ENCODE peak calls at places on chromosome 22, in six cellular contexts. P is sigmoid colon, S is K562, L is breast epithelium, I is A549, V is IMR-90. W is an unnamed sample. For H3K4me1, the result is how much of the 10 kb centered on the place peaks cover.

GRCh38 chr22:46795140-46795539 is 32.7 kb downstream of the TBC1D22A start:
- DNase-seq in P (peak), S (no peak), L (peak), I (no peak), V (no peak), W (no peak)

GRCh38 chr22:25845985-25846745 is 104.2 kb downstream of the MYO18B start:
- DNase-seq in P (no peak), S (no peak), L (no peak), I (no peak), V (no peak), W (no peak)

GRCh38 chr22:37343863-37344734 is 61.8 kb downstream of the CYTH4 start:
- DNase-seq in P (no peak), S (no peak), L (no peak), I (no peak), V (no peak), W (no peak)

GRCh38 chr22:19130959-19131684 is at the start of gene TSSK2:
- DNase-seq in P (no peak), S (no peak), L (no peak), I (no peak), V (no peak), W (no peak)

GRCh38 chr22:48141301-48141700 is 1378.9 kb downstream of the TBC1D22A start:
- DNase-seq in P (no peak), S (no peak), L (no peak), I (no peak), V (no peak), W (no peak)

GRCh38 chr22:27880778-27881394 is 38.2 kb downstream of the PITPNB start:
- DNase-seq in P (no peak), S (peak), L (no peak), I (peak), V (peak), W (peak)

GRCh38 chr22:43821606-43822425 is 9.7 kb upstream of the EFCAB6 start:
- DNase-seq in P (no peak), S (no peak), L (no peak), I (no peak), V (no peak), W (no peak)

GRCh38 chr22:22060200-22061084 is 77.9 kb upstream of the TOP3B start:
- DNase-seq in P (peak), S (peak), L (no peak), I (peak), V (peak), W (no peak)

GRCh38 chr22:47175151-47175760 is 412.8 kb downstream of the TBC1D22A start:
- DNase-seq in P (peak), S (no peak), L (peak), I (no peak), V (peak), W (no peak)

GRCh38 chr22:34001701-34002466 is 81.6 kb upstream of the LARGE1 start:
- DNase-seq in P (no peak), S (no peak), L (no peak), I (no peak), V (no peak), W (no peak)

GRCh38 chr22:50076646-50077624 is 8.3 kb downstream of the MLC1 start:
- DNase-seq in P (no peak), S (no peak), L (no peak), I (no peak), V (no peak), W (no peak)

GRCh38 chr22:50702821-50703725 is 30.4 kb downstream of the SHANK3 start:
- DNase-seq in P (peak), S (peak), L (no peak), I (no peak), V (no peak), W (no peak)

GRCh38 chr22:33332538-33332937 is 274.4 kb upstream of the SYN3 start:
- DNase-seq in P (no peak), S (no peak), L (no peak), I (no peak), V (no peak), W (no peak)

GRCh38 chr22:31346733-31347250 is 646 bp upstream of the PATZ1 start:
- DNase-seq in P (peak), S (peak), L (peak), I (peak), V (peak), W (peak)

GRCh38 chr22:18979957-18980356 is 43.9 kb upstream of the PRODH start:
- DNase-seq in P (no peak), S (no peak), L (no peak), I (no peak), V (no peak), W (no peak)

GRCh38 chr22:48474881-48475280 is 1352.8 kb downstream of the BRD1 start:
- DNase-seq in P (no peak), S (no peak), L (peak), I (no peak), V (no peak), W (no peak)

GRCh38 chr22:19782533-19782932 is 22.0 kb downstream of the TBX1 start:
- DNase-seq in P (no peak), S (no peak), L (no peak), I (no peak), V (no peak), W (no peak)

GRCh38 chr22:37565830-37566229 is 5.5 kb downstream of the CDC42EP1 start:
- DNase-seq in P (no peak), S (no peak), L (no peak), I (no peak), V (no peak), W (no peak)

GRCh38 chr22:27397948-27398330 is 403.6 kb downstream of the MN1 start:
- DNase-seq in P (peak), S (no peak), L (no peak), I (no peak), V (peak), W (no peak)

GRCh38 chr22:17057959-17058814 is 26.6 kb upstream of the IL17RA start:
- DNase-seq in P (peak), S (peak), L (peak), I (peak), V (peak), W (peak)

GRCh38 chr22:34489861-34490260 is 569.6 kb upstream of the LARGE1 start:
- DNase-seq in P (no peak), S (no peak), L (no peak), I (no peak), V (no peak), W (no peak)

GRCh38 chr22:47307326-47307725 is 544.9 kb downstream of the TBC1D22A start:
- DNase-seq in P (no peak), S (peak), L (no peak), I (peak), V (peak), W (no peak)

GRCh38 chr22:35430897-35431322 is 31.0 kb downstream of the MCM5 start:
- DNase-seq in P (peak), S (peak), L (peak), I (peak), V (peak), W (peak)

GRCh38 chr22:43994416-43994815 is 29.7 kb upstream of the PARVB start:
- DNase-seq in P (peak), S (no peak), L (no peak), I (no peak), V (no peak), W (no peak)

GRCh38 chr22:49687786-49688515 is 139.7 kb downstream of the BRD1 start:
- DNase-seq in P (peak), S (no peak), L (peak), I (no peak), V (no peak), W (no peak)

GRCh38 chr22:40258463-40259046 is 80.8 kb downstream of the TNRC6B start:
- DNase-seq in P (no peak), S (no peak), L (no peak), I (peak), V (peak), W (no peak)

GRCh38 chr22:26483043-26483438 is 542 bp downstream of the HPS4 start:
- DNase-seq in P (no peak), S (no peak), L (no peak), I (no peak), V (no peak), W (no peak)

GRCh38 chr22:38751422-38752346 is 4.1 kb downstream of the SUN2 start:
- DNase-seq in P (no peak), S (no peak), L (peak), I (no peak), V (no peak), W (peak)
- TF ChIP-seq POLR2A in P (no peak), S (no peak), L (no peak), I (no peak), V (no peak), W (peak)

DNA sequence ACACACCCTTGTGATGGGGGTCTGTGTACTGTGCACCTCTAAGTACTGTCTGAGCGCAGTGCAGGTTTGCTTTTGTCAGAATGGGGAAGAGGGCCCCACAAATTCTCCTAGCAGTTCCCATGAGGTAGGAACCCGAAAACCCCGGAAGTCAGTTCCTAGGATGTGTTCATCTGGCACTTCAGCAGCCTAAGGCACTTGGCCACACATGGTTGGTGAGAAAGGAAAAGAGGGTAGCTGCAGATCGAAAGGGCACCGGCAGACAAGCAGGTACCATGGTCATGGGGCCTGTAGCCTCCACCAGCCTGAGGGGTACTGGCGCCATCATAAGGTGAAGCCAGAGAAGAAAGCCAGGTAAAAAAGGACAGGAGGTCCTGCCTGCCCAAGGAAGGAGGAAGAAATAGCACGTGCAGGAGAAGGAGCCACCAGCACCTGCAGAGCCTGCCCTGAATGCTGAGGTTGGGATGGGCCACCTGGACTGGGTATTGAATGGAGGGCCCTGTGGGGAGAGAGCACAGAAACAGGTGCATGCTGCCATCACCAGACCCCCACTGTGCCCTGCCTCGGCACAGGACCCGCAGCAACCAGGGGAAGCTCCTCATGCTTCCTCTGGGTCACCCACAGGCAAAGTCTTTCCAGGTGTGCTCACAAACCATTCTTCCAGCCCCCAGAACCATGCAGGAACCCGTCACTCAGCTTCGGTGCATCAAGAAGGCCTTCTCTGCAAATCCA is 8.1 kb upstream of the CASTOR1 start:
- DNase-seq in P (no peak), S (no peak), L (no peak), I (no peak), V (no peak), W (no peak)
- H3K4me1 ChIP-seq in P (under half), S (under half), L (under half), I (under half), V (under half), W (under half)

GRCh38 chr22:42368379-42369249 is 63.6 kb downstream of the NFAM1 start:
- DNase-seq in P (peak), S (peak), L (no peak), I (no peak), V (no peak), W (no peak)

GRCh38 chr22:42366815-42367581 is 65.2 kb downstream of the NFAM1 start:
- DNase-seq in P (peak), S (no peak), L (no peak), I (no peak), V (no peak), W (peak)

GRCh38 chr22:42371112-42371900 is 60.9 kb downstream of the NFAM1 start:
- DNase-seq in P (no peak), S (no peak), L (no peak), I (no peak), V (no peak), W (no peak)

GRCh38 chr22:42367980-42368378 is 64.2 kb downstream of the NFAM1 start:
- DNase-seq in P (peak), S (no peak), L (no peak), I (no peak), V (no peak), W (no peak)

GRCh38 chr22:42369250-42370041 is 62.8 kb downstream of the NFAM1 start:
- DNase-seq in P (peak), S (peak), L (peak), I (peak), V (peak), W (peak)
- TF ChIP-seq POLR2A in P (no peak), S (peak), L (no peak), I (peak), V (no peak), W (peak)

DNA sequence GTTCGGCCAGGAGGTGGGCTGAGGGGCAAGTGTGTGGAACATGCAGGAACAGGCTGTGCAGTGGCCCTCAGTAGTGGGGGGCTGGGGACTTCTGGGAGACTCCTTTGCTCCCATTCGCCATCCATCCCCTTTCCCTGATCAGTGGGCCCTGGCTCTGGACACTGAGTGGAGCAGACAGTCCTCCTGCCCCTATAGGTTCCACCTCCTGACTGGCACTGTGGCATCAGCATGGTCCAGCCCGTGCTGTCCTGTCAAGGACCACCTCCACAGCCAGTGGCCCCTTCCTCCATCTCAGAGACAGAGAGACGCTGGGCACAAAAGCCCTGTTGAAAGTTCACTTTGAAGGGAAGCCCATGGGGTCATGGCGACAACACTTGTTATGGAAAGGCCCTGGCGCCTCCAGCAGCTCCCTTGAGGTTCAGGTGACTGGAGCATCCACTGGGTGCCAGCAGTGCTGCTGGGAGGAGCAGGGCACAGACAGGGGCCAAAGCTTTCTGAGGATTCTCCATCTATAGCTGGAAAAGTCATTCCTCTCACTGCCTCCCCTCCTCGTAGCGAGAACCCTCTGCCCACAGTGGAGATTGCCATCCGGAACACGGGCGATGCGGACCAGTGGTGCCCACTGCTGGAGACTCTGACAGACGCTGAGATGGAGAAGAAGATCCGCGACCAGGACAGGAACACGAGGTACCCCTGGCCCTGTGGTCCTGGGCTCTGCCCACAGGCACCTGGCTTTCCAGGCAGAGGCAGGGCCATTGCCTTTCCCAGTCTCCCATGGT is 5.6 kb downstream of the DERL3 start:
- DNase-seq in P (peak), S (no peak), L (no peak), I (no peak), V (no peak), W (no peak)
- H3K4me1 ChIP-seq in P (under half), S (under half), L (under half), I (under half), V (under half), W (under half)

GRCh38 chr22:24187731-24188644 is 6.7 kb downstream of the SUSD2 start:
- DNase-seq in P (peak), S (no peak), L (no peak), I (no peak), V (no peak), W (no peak)
- TF ChIP-seq POLR2A in P (no peak), S (no peak), L (no peak), I (no peak), V (no peak), W (no peak)

W was measured in prostate gland.